ENCODE peak calls at places on chromosomes 5 and 9, in five cellular contexts. I is SW480; L is frontal cortex; J is activated CD8-positive, alpha-beta memory T cell treated with anti-CD3 and anti-CD28 coated beads, Interleukin-2, amount 50 U/mL, for 48 hours; Y is activated T-cell treated with anti-CD3 and anti-CD28 coated beads, Interleukin-2, amount 50 U/mL, for 48 hours. X is an unnamed sample.

GRCh38 chr5:3595102-3595961 is at the start of gene IRX1:
- DNase-seq in I (no peak), L (no peak), J (no peak), Y (no peak), X (no peak)

GRCh38 chr5:180382926-180383325 is 29.8 kb upstream of the GFPT2 start:
- DNase-seq in I (no peak), L (no peak), J (no peak), Y (no peak), X (no peak)

GRCh38 chr5:179862891-179863290 is 4.3 kb upstream of the MRNIP start:
- DNase-seq in I (no peak), L (no peak), J (no peak), Y (no peak), X (no peak)

GRCh38 chr9:106286249-106286648 is 576.7 kb upstream of the ZNF462 start:
- DNase-seq in I (peak), L (no peak), J (no peak), Y (no peak), X (no peak)

GRCh38 chr5:137075163-137075970 is 423.8 kb downstream of the SPOCK1 start:
- DNase-seq in I (peak), L (no peak), J (peak), Y (peak), X (no peak)

GRCh38 chr9:88106492-88106891 is 31.8 kb downstream of the SPATA31C2 start:
- DNase-seq in I (peak), L (no peak), J (no peak), Y (peak), X (no peak)

GRCh38 chr5:73436535-73437125 is 11.9 kb downstream of the FOXD1 start:
- DNase-seq in I (no peak), L (no peak), J (no peak), Y (peak), X (no peak)

GRCh38 chr9:123679330-123679987 is 250.5 kb downstream of the DENND1A start:
- DNase-seq in I (no peak), L (no peak), J (no peak), Y (no peak), X (no peak)

GRCh38 chr9:90836396-90837080 is 34.9 kb downstream of the SYK start:
- DNase-seq in I (peak), L (no peak), J (no peak), Y (no peak), X (no peak)

GRCh38 chr5:55437859-55438206 is 96.9 kb downstream of the PLPP1 start:
- DNase-seq in I (no peak), L (no peak), J (no peak), Y (no peak), X (no peak)

GRCh38 chr5:9157020-9157419 is 388.9 kb downstream of the SEMA5A start:
- DNase-seq in I (no peak), L (no peak), J (no peak), Y (no peak), X (no peak)

GRCh38 chr9:71795097-71795807 is 26.9 kb upstream of the CEMIP2 start:
- DNase-seq in I (no peak), L (no peak), J (no peak), Y (no peak), X (peak)

GRCh38 chr5:127928053-127928452 is 155.5 kb upstream of the SLC12A2 start:
- DNase-seq in I (no peak), L (no peak), J (no peak), Y (no peak), X (no peak)

GRCh38 chr5:14395411-14395810 is 186.2 kb upstream of the OTULINL start:
- DNase-seq in I (no peak), L (no peak), J (no peak), Y (no peak), X (no peak)

GRCh38 chr5:51242453-51242852 is 140.8 kb upstream of the ISL1 start:
- DNase-seq in I (no peak), L (no peak), J (no peak), Y (no peak), X (no peak)

GRCh38 chr5:76785493-76785892 is 33.3 kb upstream of the F2RL1 start:
- DNase-seq in I (peak), L (no peak), J (no peak), Y (no peak), X (no peak)

GRCh38 chr5:170445936-170446335 is 56.8 kb upstream of the KCNMB1 start:
- DNase-seq in I (no peak), L (no peak), J (no peak), Y (no peak), X (no peak)

GRCh38 chr9:137380171-137380570 is 42.8 kb downstream of the EXD3 start:
- DNase-seq in I (no peak), L (no peak), J (no peak), Y (no peak), X (no peak)

GRCh38 chr5:170495796-170496195 is 8.0 kb upstream of the KCNIP1 start:
- DNase-seq in I (no peak), L (no peak), J (no peak), Y (no peak), X (no peak)

GRCh38 chr9:133647148-133647547 is 11.0 kb downstream of the DBH start:
- DNase-seq in I (peak), L (no peak), J (no peak), Y (no peak), X (no peak)

GRCh38 chr5:144254552-144254951 is 83.9 kb downstream of the KCTD16 start:
- DNase-seq in I (no peak), L (no peak), J (no peak), Y (no peak), X (no peak)

GRCh38 chr5:76838481-76839261 is 11.1 kb upstream of the S100Z start:
- DNase-seq in I (peak), L (no peak), J (no peak), Y (no peak), X (no peak)

GRCh38 chr5:17180957-17181723 is 36.3 kb upstream of the BASP1 start:
- DNase-seq in I (peak), L (no peak), J (no peak), Y (peak), X (no peak)

GRCh38 chr9:18710089-18710488 is 236.1 kb downstream of the ADAMTSL1 start:
- DNase-seq in I (no peak), L (no peak), J (no peak), Y (no peak), X (no peak)